ENCODE peak calls at places on chromosomes 3 and 15, in four cellular contexts. N is body of pancreas, A is right atrium auricular region, E is adrenal gland. U is an unnamed sample.

GRCh38 chr3:50236484-50237132 is 604 bp downstream of the GNAI2 start:
- DNase-seq in E (peak; percentile 40), A (no peak), N (no peak), U (no peak)

GRCh38 chr3:44013967-44014366 is 227.7 kb upstream of the TOPAZ1 start:
- DNase-seq in E (no peak), A (peak; percentile 51), N (no peak), U (no peak)

GRCh38 chr15:19899021-19899824 is 642.4 kb downstream of the GOLGA6L6 start:
- DNase-seq in E (no peak), N (no peak), A (no peak), U (no peak)

GRCh38 chr15:64905119-64905831 is 6.4 kb upstream of the ANKDD1A start:
- DNase-seq in E (peak; percentile 78), A (peak; percentile 76), N (peak; percentile 80), U (peak; percentile 59)

GRCh38 chr3:149273096-149273751 is 51.6 kb upstream of the CP start:
- DNase-seq in N (peak; percentile 62), A (no peak), E (peak; percentile 36), U (peak; percentile 44)

GRCh38 chr3:129462365-129462968 is 22.4 kb downstream of the IFT122 start:
- DNase-seq in E (no peak), N (no peak), A (no peak), U (no peak)

GRCh38 chr15:101172421-101173097 is 79.3 kb downstream of the CHSY1 start:
- DNase-seq in A (no peak), E (no peak), N (no peak), U (no peak)

GRCh38 chr15:72511536-72511935 is 37.4 kb downstream of the ARIH1 start:
- DNase-seq in A (no peak), E (no peak), N (no peak), U (no peak)

GRCh38 chr3:160719710-160720109 is 36.3 kb upstream of the PPM1L start:
- DNase-seq in A (no peak), N (no peak), E (no peak), U (no peak)

GRCh38 chr15:74845581-74845980 is 2.6 kb upstream of the ULK3 start:
- DNase-seq in A (no peak), E (no peak), N (no peak), U (no peak)

GRCh38 chr3:183293966-183294365 is 40.9 kb downstream of the B3GNT5 start:
- DNase-seq in N (no peak), A (no peak), E (no peak), U (no peak)

GRCh38 chr15:97995192-97995591 is 34.7 kb downstream of the ARRDC4 start:
- DNase-seq in N (no peak), E (no peak), A (no peak), U (no peak)
- H3K27me3 ChIP-seq in N (no peaks in the 10 kb centered on the region), E (no peaks in the 10 kb centered on the region), A (no peaks in the 10 kb centered on the region), U (no peaks in the 10 kb centered on the region)

DNA sequence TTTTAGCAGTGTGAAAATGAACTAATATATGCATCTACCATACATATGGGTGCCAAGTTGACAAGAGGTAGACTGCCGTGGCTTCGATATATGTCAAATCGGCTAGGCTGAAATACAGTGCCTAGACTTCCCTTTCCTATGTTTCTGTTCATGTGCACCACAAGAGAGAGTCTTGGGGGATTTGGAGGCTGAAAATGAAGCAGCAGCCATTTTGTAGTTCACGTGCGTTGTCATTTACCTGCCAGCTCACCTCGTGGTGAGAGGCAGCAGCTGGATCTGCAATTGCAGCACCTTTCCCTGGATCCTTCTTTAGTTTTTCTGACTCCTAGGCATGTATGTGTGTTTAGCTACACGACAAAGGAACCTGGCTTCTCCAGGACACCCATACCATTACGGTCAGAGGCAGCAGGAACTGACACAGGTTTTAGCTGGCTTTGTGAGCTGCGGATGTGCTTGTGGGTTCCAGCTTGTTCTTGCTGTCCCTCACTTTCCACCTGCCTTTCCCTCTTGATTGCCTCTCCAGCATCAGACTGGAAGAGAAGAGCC is 40.5 kb upstream of the SIAH2 start:
- DNase-seq in A (no peak), N (no peak), E (no peak), U (no peak)
- H3K27me3 ChIP-seq in A (no peaks in the 10 kb centered on the region), N (no peaks in the 10 kb centered on the region), E (no peaks in the 10 kb centered on the region), U (peaks cover 24% of the 10 kb centered on the region)

GRCh38 chr15:22948056-22948455 is 32.1 kb downstream of the CYFIP1 start:
- DNase-seq in E (no peak), A (no peak), N (no peak), U (no peak)

GRCh38 chr15:22951031-22951380 is 29.2 kb downstream of the CYFIP1 start:
- DNase-seq in E (no peak), N (no peak), A (no peak), U (no peak)

GRCh38 chr15:22947101-22948000 is 32.8 kb downstream of the CYFIP1 start:
- DNase-seq in A (no peak), N (no peak), E (no peak), U (no peak)

GRCh38 chr15:22950211-22950990 is 29.8 kb downstream of the CYFIP1 start:
- DNase-seq in N (peak; percentile 28), A (no peak), E (no peak), U (no peak)

DNA sequence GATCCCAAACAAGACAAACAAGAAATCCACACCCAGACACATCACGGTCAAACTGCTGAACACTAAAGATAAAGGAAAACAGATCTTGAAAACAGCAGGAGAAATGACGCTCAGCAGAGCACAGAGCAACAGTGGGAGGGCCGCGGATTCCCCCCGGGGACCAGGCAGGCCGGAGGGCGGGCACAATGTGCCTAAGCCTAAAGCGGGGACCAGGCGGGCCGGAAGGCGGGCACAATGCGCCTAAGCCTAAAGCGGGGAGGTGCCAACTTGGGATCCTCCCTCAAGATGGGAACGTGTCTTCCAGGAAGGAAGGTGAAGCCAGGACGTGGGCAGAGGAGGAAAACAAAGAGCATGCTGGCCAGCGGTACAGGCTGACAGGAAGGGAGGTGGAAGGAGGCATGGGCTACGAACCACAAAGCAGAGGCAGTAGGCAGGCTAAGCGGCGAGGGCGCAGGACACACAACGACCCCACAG is 31.1 kb downstream of the CYFIP1 start:
- DNase-seq in N (no peak), A (peak; percentile 73), E (no peak), U (no peak)
- H3K27me3 ChIP-seq in N (no peaks in the 10 kb centered on the region), A (no peaks in the 10 kb centered on the region), E (no peaks in the 10 kb centered on the region), U (no peaks in the 10 kb centered on the region)

GRCh38 chr3:151109401-151109800 is 23.9 kb downstream of the MED12L start:
- DNase-seq in E (no peak), N (no peak), A (no peak), U (no peak)

GRCh38 chr3:151106311-151106710 is 20.8 kb downstream of the MED12L start:
- DNase-seq in A (no peak), N (no peak), E (no peak), U (no peak)

GRCh38 chr3:151112731-151113130 is 27.3 kb downstream of the MED12L start:
- DNase-seq in N (no peak), E (no peak), A (no peak), U (no peak)

GRCh38 chr3:151107701-151108100 is 22.2 kb downstream of the MED12L start:
- DNase-seq in E (no peak), N (no peak), A (no peak), U (no peak)

GRCh38 chr3:151107177-151107576 is 21.7 kb downstream of the MED12L start:
- DNase-seq in A (no peak), E (no peak), N (no peak), U (no peak)
- H3K27me3 ChIP-seq in A (no peaks in the 10 kb centered on the region), E (no peaks in the 10 kb centered on the region), N (no peaks in the 10 kb centered on the region), U (peaks cover 16% of the 10 kb centered on the region)

GRCh38 chr3:138817685-138818084 is 17.0 kb downstream of the PIK3CB start:
- DNase-seq in A (no peak), N (no peak), E (no peak), U (no peak)
- H3K27me3 ChIP-seq in A (no peaks in the 10 kb centered on the region), N (no peaks in the 10 kb centered on the region), E (no peaks in the 10 kb centered on the region), U (no peaks in the 10 kb centered on the region)

DNA sequence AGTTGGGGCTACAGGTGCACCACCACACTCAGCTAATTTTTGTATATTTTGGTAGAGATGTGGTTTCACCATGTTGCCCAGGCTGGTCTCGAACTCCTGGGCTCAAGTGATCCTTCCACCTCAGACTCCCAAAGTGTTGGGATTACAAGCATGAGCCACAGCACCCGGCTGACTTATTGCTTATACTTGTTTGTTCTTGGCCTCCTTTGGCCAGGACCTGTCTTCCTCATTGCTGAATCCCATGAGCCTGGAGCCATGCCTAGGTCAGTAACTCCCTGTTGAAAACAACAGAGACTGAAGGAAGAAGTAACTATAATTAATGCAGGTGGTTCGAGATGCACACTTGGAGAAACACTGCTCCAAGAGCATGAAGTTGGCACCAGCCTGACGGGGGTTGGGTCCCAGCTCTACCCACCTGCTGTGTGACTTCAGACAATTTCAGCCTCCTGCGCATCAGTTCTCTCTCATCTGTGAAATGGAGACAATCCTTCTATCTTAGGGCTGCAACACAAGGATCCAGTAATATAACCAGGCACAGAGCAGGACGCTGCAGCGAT is 38.9 kb downstream of the CPN2 start:
- DNase-seq in N (no peak), A (no peak), E (no peak), U (peak; percentile 69)
- H3K27me3 ChIP-seq in N (no peaks in the 10 kb centered on the region), A (no peaks in the 10 kb centered on the region), E (no peaks in the 10 kb centered on the region), U (no peaks in the 10 kb centered on the region)

GRCh38 chr15:80231371-80231770 is 20.6 kb downstream of the CTXND1 start:
- DNase-seq in A (no peak), E (no peak), N (no peak), U (no peak)
- H3K27me3 ChIP-seq in A (no peaks in the 10 kb centered on the region), E (no peaks in the 10 kb centered on the region), N (no peaks in the 10 kb centered on the region), U (peaks cover 2% of the 10 kb centered on the region)

GRCh38 chr3:59446775-59447465 is 397.1 kb upstream of the CFAP20DC start:
- DNase-seq in A (no peak), E (no peak), N (no peak), U (no peak)
- H3K27me3 ChIP-seq in A (no peaks in the 10 kb centered on the region), E (no peaks in the 10 kb centered on the region), N (no peaks in the 10 kb centered on the region), U (no peaks in the 10 kb centered on the region)

GRCh38 chr15:66251790-66252355 is 1.7 kb downstream of the MEGF11 start:
- DNase-seq in E (no peak), N (no peak), A (no peak), U (no peak)

GRCh38 chr15:66252411-66253295 is 897 bp downstream of the MEGF11 start:
- DNase-seq in N (peak; percentile 73), E (peak; percentile 68), A (peak; percentile 61), U (peak; percentile 61)

GRCh38 chr15:66249623-66250174 is 3.9 kb downstream of the MEGF11 start:
- DNase-seq in N (no peak), A (no peak), E (no peak), U (no peak)

GRCh38 chr15:66253296-66253642 is 281 bp downstream of the MEGF11 start:
- DNase-seq in E (no peak), N (no peak), A (no peak), U (no peak)

GRCh38 chr15:66251065-66251789 is 2.3 kb downstream of the MEGF11 start:
- DNase-seq in E (no peak), N (no peak), A (no peak), U (no peak)
- H3K27me3 ChIP-seq in E (peaks cover 22% of the 10 kb centered on the region), N (peaks cover 16% of the 10 kb centered on the region), A (peaks cover 10% of the 10 kb centered on the region), U (peaks cover 17% of the 10 kb centered on the region)

GRCh38 chr3:42256135-42256819 is 9.7 kb downstream of the CCK start:
- DNase-seq in A (no peak), E (no peak), N (no peak), U (no peak)

GRCh38 chr3:42262525-42262924 is 3.5 kb downstream of the CCK start:
- DNase-seq in E (no peak), A (no peak), N (no peak), U (peak; percentile 59)

GRCh38 chr3:42254566-42254965 is 11.4 kb downstream of the CCK start:
- DNase-seq in E (no peak), N (no peak), A (no peak), U (no peak)

GRCh38 chr3:42257007-42257406 is 9.0 kb downstream of the CCK start:
- DNase-seq in A (no peak), E (no peak), N (no peak), U (no peak)
- H3K27me3 ChIP-seq in A (no peaks in the 10 kb centered on the region), E (peaks cover under 1% of the 10 kb centered on the region), N (no peaks in the 10 kb centered on the region), U (no peaks in the 10 kb centered on the region)